ENCODE peak calls at places on chromosome 21, in seven cellular contexts. G is fibroblast of lung, H is endothelial cell of umbilical vein, N is PC-3, U is neural progenitor cell, Q is HCT116, M is GM23338. A is an unnamed sample.

GRCh38 chr21:16775056-16775455 is 737.8 kb upstream of the CXADR start:
- DNase-seq in H (no peak), M (peak; percentile 32), G (no peak), U (peak; percentile 29), Q (no peak), N (no peak), A (no peak)

GRCh38 chr21:32884062-32884461 is 112.5 kb upstream of the PAXBP1 start:
- DNase-seq in M (peak; percentile 59), N (no peak), U (no peak), G (no peak), H (no peak), Q (peak; percentile 0), A (no peak)

GRCh38 chr21:34179204-34179935 is 106.0 kb downstream of the MRPS6 start:
- DNase-seq in H (no peak), Q (no peak), G (no peak), M (peak; percentile 66), N (no peak), U (no peak), A (no peak)

GRCh38 chr21:26939532-26940181 is 27.2 kb downstream of the ADAMTS5 start:
- DNase-seq in N (peak; percentile 2), G (peak; percentile 74), M (no peak), Q (no peak), U (no peak), H (no peak), A (no peak)

GRCh38 chr21:23949493-23949892 is 1657.8 kb downstream of the MRPL39 start:
- DNase-seq in U (no peak), Q (no peak), H (no peak), G (no peak), N (no peak), M (no peak), A (no peak)

GRCh38 chr21:26739189-26739588 is 106.0 kb downstream of the ADAMTS1 start:
- DNase-seq in M (no peak), U (no peak), H (no peak), G (peak; percentile 57), N (no peak), Q (no peak), A (no peak)

GRCh38 chr21:15423676-15424445 is 305.9 kb upstream of the USP25 start:
- DNase-seq in Q (no peak), U (peak; percentile 74), G (no peak), N (no peak), M (peak; percentile 84), H (no peak), A (no peak)

GRCh38 chr21:34115160-34115559 is 41.8 kb downstream of the MRPS6 start:
- DNase-seq in Q (no peak), N (no peak), G (no peak), H (no peak), M (no peak), U (no peak), A (no peak)

GRCh38 chr21:24545807-24546361 is 1061.4 kb downstream of the MRPL39 start:
- DNase-seq in U (no peak), Q (no peak), H (no peak), N (no peak), M (no peak), G (no peak), A (no peak)

GRCh38 chr21:36966846-36967657 is 583 bp upstream of the HLCS start:
- DNase-seq in U (no peak), H (peak; percentile 88), G (peak; percentile 20), N (no peak), Q (no peak), M (no peak), A (no peak)

GRCh38 chr21:34177919-34178567 is 104.7 kb downstream of the MRPS6 start:
- DNase-seq in Q (no peak), M (no peak), N (no peak), U (no peak), G (no peak), H (no peak), A (no peak)

GRCh38 chr21:26843912-26844257 is 1.3 kb downstream of the ADAMTS1 start:
- DNase-seq in N (peak; percentile 55), G (peak; percentile 62), U (peak; percentile 42), M (peak; percentile 30), H (no peak), Q (no peak), A (no peak)

GRCh38 chr21:24456358-24456757 is 1150.9 kb downstream of the MRPL39 start:
- DNase-seq in U (no peak), Q (no peak), G (no peak), H (no peak), N (no peak), M (no peak), A (no peak)

GRCh38 chr21:20013851-20014250 is 984.4 kb upstream of the NCAM2 start:
- DNase-seq in Q (no peak), G (no peak), H (no peak), N (no peak), M (no peak), U (no peak), A (no peak)

GRCh38 chr21:33657124-33657842 is 15.0 kb downstream of the ITSN1 start:
- DNase-seq in U (no peak), H (peak; percentile 91), Q (no peak), M (no peak), G (peak; percentile 25), N (no peak), A (no peak)

GRCh38 chr21:43679951-43680350 is 20.6 kb downstream of the RRP1B start:
- DNase-seq in Q (no peak), G (no peak), N (no peak), U (no peak), H (no peak), M (no peak), A (no peak)

GRCh38 chr21:24123785-24124184 is 1483.5 kb downstream of the MRPL39 start:
- DNase-seq in N (peak; percentile 67), Q (no peak), H (no peak), M (no peak), U (no peak), G (no peak), A (no peak)

GRCh38 chr21:31665397-31665796 is 5.9 kb downstream of the SOD1 start:
- DNase-seq in H (no peak), Q (no peak), G (no peak), U (no peak), M (no peak), N (no peak), A (no peak)

GRCh38 chr21:31667639-31668038 is 8.1 kb downstream of the SOD1 start:
- DNase-seq in Q (no peak), H (no peak), G (no peak), U (no peak), M (no peak), N (no peak), A (peak; percentile 40)

DNA sequence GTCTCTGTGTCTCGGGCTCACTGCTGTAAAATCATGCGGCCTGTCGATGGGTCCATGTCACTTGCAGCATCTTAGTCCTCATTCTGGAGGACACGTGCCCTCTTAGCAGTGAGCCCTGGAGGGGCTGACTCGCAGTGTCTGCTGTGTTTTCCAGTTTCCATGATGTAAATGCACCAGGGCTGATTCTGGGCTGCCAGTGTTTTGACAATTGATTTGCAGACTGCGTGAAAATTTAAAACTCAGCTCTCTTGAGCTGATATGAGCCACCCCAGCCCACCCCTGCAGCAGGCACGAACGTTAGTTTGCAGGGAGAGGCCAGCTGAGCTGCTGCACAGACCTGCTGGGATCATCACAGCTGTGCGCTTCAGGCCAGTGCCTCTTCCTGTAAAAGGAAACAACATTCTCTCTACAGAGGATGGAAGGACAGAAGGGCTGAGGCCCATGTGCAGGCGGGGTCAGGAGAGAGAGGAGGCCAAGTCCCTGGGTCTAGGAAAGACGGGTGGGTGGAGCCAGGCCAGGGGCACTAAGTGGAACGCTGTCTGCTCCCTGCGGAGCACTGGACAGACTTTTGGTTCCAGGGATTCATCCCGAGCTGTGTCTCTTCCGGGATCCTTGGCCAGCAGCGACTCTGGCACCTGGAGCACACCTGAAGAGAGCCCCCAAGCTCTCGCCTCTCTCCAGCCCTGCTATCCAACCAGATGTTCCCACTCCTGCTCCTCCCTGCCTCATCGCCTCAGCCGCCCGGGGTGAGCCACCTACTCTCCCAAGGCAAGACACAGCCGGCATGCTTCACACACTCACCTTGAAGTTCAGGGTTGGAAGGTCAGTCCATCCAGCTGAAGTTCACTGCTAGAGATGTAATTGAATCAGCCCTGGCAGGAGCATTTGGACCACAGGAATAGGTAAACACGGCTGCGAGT is 42.5 kb downstream of the RSPH1 start:
- DNase-seq in M (no peak), H (no peak), N (no peak), U (no peak), Q (no peak), G (no peak), A (no peak)
- H3K4me2 ChIP-seq in M (no peak overlapping the region), H (no peak overlapping the region), N (no peak overlapping the region), U (no peak overlapping the region), Q (no peak overlapping the region), G (no peak overlapping the region), A (no peak overlapping the region)

GRCh38 chr21:35336534-35336933 is 287.4 kb upstream of the RUNX1 start:
- DNase-seq in U (no peak), N (no peak), G (no peak), Q (no peak), M (no peak), H (no peak), A (no peak)
- H3K4me1 ChIP-seq in U (no peaks in the 10 kb centered on the region), N (no peaks in the 10 kb centered on the region), G (no peaks in the 10 kb centered on the region), Q (no peaks in the 10 kb centered on the region), M (no peaks in the 10 kb centered on the region), H (no peaks in the 10 kb centered on the region), A (no peaks in the 10 kb centered on the region)

GRCh38 chr21:21034046-21034445 is 35.8 kb downstream of the NCAM2 start:
- DNase-seq in M (no peak), G (peak; percentile 7), H (no peak), Q (no peak), U (no peak), N (no peak), A (no peak)
- H3K4me2 ChIP-seq in M (no peak overlapping the region), G (no peak overlapping the region), H (no peak overlapping the region), Q (no peak overlapping the region), U (no peak overlapping the region), N (no peak overlapping the region), A (no peak overlapping the region)

DNA sequence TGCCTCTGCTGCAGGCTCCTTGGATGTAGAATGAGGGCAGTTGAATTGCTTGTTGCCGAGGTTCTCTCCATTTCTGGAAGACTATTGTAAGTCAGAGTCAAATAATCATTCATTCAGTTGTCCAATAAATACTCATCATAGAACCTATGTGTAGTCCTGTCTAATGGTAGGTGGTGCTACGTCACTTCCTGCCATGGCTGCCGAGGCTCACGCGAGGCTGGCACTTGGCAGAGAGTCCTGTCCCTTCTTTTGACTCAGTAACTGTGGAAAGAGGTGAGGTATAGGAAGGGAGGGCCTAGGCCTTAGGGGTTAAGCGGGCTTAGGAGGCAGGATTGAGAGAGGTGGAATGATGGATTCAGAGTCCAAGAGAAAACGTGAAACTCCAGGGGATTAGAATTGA is 9.7 kb downstream of the ADARB1 start:
- DNase-seq in G (no peak), N (no peak), Q (no peak), U (no peak), M (no peak), H (no peak), A (no peak)
- H3K4me1 ChIP-seq in G (peaks cover 5% of the 10 kb centered on the region), N (peaks cover 10% of the 10 kb centered on the region), Q (peaks cover 10% of the 10 kb centered on the region), U (peaks cover 9% of the 10 kb centered on the region), M (no peaks in the 10 kb centered on the region), H (peaks cover 19% of the 10 kb centered on the region), A (peaks cover 15% of the 10 kb centered on the region)